ENCODE peak calls at places on chromosomes 7 and 10, in six cellular contexts. R, V, H, J, G and O are unnamed samples.

GRCh38 chr7:117012284-117013174 is 59.2 kb downstream of the ST7 start:
- DNase-seq in J (peak), R (no peak), V (peak), H (no peak), G (peak), O (peak)

GRCh38 chr10:26031300-26031699 is 97.3 kb downstream of the MYO3A start:
- DNase-seq in G (no peak), V (no peak), H (no peak), R (no peak), J (no peak), O (no peak)

GRCh38 chr10:79437111-79437814 is 8.2 kb downstream of the ZCCHC24 start:
- DNase-seq in H (no peak), R (peak), G (no peak), V (peak), J (no peak), O (peak)

GRCh38 chr10:132851451-132851850 is 65.5 kb upstream of the NKX6-2 start:
- DNase-seq in J (no peak), V (no peak), H (no peak), R (peak), G (no peak), O (no peak)

GRCh38 chr10:75987610-75988009 is 556.2 kb downstream of the LRMDA start:
- DNase-seq in H (no peak), G (peak), V (peak), J (peak), R (no peak), O (no peak)

GRCh38 chr7:75925717-75926435 is 10.9 kb downstream of the POR start:
- DNase-seq in V (no peak), G (no peak), J (no peak), H (peak), R (no peak), O (no peak)

GRCh38 chr10:14173706-14174594 is 156.8 kb downstream of the FRMD4A start:
- DNase-seq in R (peak), V (peak), J (peak), H (no peak), G (peak), O (no peak)

GRCh38 chr10:35271086-35271834 is 65.0 kb upstream of the CCNY start:
- DNase-seq in R (no peak), J (no peak), G (no peak), V (no peak), H (no peak), O (no peak)

GRCh38 chr7:55052726-55053431 is 34.1 kb downstream of the EGFR start:
- DNase-seq in J (peak), V (peak), R (no peak), G (no peak), H (no peak), O (peak)

GRCh38 chr10:103105462-103105861 is 87.6 kb downstream of the NT5C2 start:
- DNase-seq in H (no peak), R (no peak), G (no peak), V (no peak), J (no peak), O (no peak)

GRCh38 chr10:75344170-75344569 is 57.4 kb downstream of the ZNF503 start:
- DNase-seq in H (no peak), J (no peak), V (no peak), G (no peak), R (no peak), O (no peak)

GRCh38 chr10:14583252-14583651 is 191.4 kb downstream of the FAM107B start:
- DNase-seq in J (no peak), H (no peak), R (no peak), V (no peak), G (no peak), O (no peak)

GRCh38 chr10:103659674-103660363 is 166.3 kb downstream of the NEURL1 start:
- DNase-seq in H (peak), J (peak), V (peak), G (peak), R (no peak), O (peak)

GRCh38 chr10:130660266-130660665 is 524.1 kb downstream of the GLRX3 start:
- DNase-seq in G (no peak), V (no peak), H (no peak), R (no peak), J (no peak), O (no peak)

GRCh38 chr7:44274623-44274975 is 50.8 kb downstream of the CAMK2B start:
- DNase-seq in J (no peak), G (no peak), H (no peak), V (no peak), R (no peak), O (no peak)

GRCh38 chr7:36400023-36400422 is 10.4 kb downstream of the ANLN start:
- DNase-seq in V (no peak), H (no peak), J (no peak), G (no peak), R (no peak), O (no peak)

GRCh38 chr7:75905785-75906604 is 9.0 kb upstream of the POR start:
- DNase-seq in V (peak), R (peak), J (peak), H (peak), G (peak), O (peak)

GRCh38 chr7:128202287-128202957 is 38.7 kb upstream of the LEP start:
- DNase-seq in G (peak), J (no peak), R (peak), H (no peak), V (no peak), O (no peak)

GRCh38 chr7:129969881-129970446 is 17.2 kb upstream of the UBE2H start:
- DNase-seq in R (no peak), G (peak), J (peak), H (no peak), V (peak), O (peak)

GRCh38 chr7:136709876-136710275 is 158.6 kb upstream of the CHRM2 start:
- DNase-seq in H (no peak), R (no peak), J (no peak), G (no peak), V (no peak), O (no peak)

GRCh38 chr10:22318772-22319171 is 2.1 kb upstream of the BMI1 start:
- DNase-seq in G (no peak), J (no peak), V (no peak), H (no peak), R (no peak), O (no peak)

GRCh38 chr7:57404343-57404966 is 45.5 kb upstream of the ZNF716 start:
- DNase-seq in R (peak), H (peak), V (no peak), J (no peak), G (no peak), O (no peak)

GRCh38 chr7:32762894-32763293 is 128.7 kb downstream of the KBTBD2 start:
- DNase-seq in R (no peak), H (no peak), J (no peak), V (no peak), G (peak), O (no peak)

GRCh38 chr10:124626759-124627380 is 117.3 kb downstream of the FAM53B start:
- DNase-seq in J (no peak), H (no peak), G (no peak), V (no peak), R (no peak), O (no peak)

GRCh38 chr10:17617031-17617911 is at the start of gene HACD1:
- DNase-seq in R (peak), H (peak), G (peak), J (peak), V (peak), O (peak)

GRCh38 chr7:3067193-3067592 is 23.5 kb upstream of the CARD11 start:
- DNase-seq in V (no peak), G (no peak), R (no peak), J (no peak), H (no peak), O (no peak)